ENCODE peak calls at places on chromosomes 2 and 18, in six cellular contexts. One of them, this sample, is unnamed.

GRCh38 chr2:236607471-236608307 is 38.1 kb downstream of the ACKR3 start:
- DNase-seq in fibroblast of lung: peak; percentile 16
- DNase-seq in WERI-Rb-1: peak; percentile 23
- DNase-seq in GM13976: no peak
- DNase-seq in A549: no peak
- DNase-seq in heart right ventricle: no peak
- DNase-seq in this sample: peak; percentile 11

GRCh38 chr2:239916205-239917127 is 108.7 kb downstream of the NDUFA10 start:
- DNase-seq in fibroblast of lung: no peak
- DNase-seq in WERI-Rb-1: no peak
- DNase-seq in GM13976: no peak
- DNase-seq in A549: no peak
- DNase-seq in heart right ventricle: peak; percentile 1
- DNase-seq in this sample: no peak

GRCh38 chr18:21638822-21639221 is 26.7 kb downstream of the SNRPD1 start:
- DNase-seq in fibroblast of lung: no peak
- DNase-seq in WERI-Rb-1: no peak
- DNase-seq in GM13976: no peak
- DNase-seq in A549: no peak
- DNase-seq in heart right ventricle: no peak
- DNase-seq in this sample: no peak

GRCh38 chr2:202109737-202110184 is 36.7 kb downstream of the KIAA2012 start:
- DNase-seq in fibroblast of lung: peak; percentile 72
- DNase-seq in WERI-Rb-1: no peak
- DNase-seq in GM13976: no peak
- DNase-seq in A549: no peak
- DNase-seq in heart right ventricle: peak; percentile 13
- DNase-seq in this sample: no peak

GRCh38 chr2:8985561-8986326 is 17.7 kb downstream of the MBOAT2 start:
- DNase-seq in fibroblast of lung: no peak
- DNase-seq in WERI-Rb-1: no peak
- DNase-seq in GM13976: no peak
- DNase-seq in A549: no peak
- DNase-seq in heart right ventricle: no peak
- DNase-seq in this sample: no peak

GRCh38 chr2:28488858-28489575 is 6.8 kb upstream of the PLB1 start:
- DNase-seq in fibroblast of lung: no peak
- DNase-seq in WERI-Rb-1: peak; percentile 57
- DNase-seq in GM13976: no peak
- DNase-seq in A549: no peak
- DNase-seq in heart right ventricle: no peak
- DNase-seq in this sample: no peak

GRCh38 chr18:7035807-7036206 is 81.8 kb downstream of the LAMA1 start:
- DNase-seq in fibroblast of lung: no peak
- DNase-seq in WERI-Rb-1: no peak
- DNase-seq in GM13976: no peak
- DNase-seq in A549: no peak
- DNase-seq in heart right ventricle: no peak
- DNase-seq in this sample: no peak

GRCh38 chr2:100731535-100731981 is 88.4 kb upstream of the NPAS2 start:
- DNase-seq in fibroblast of lung: peak; percentile 64
- DNase-seq in WERI-Rb-1: no peak
- DNase-seq in GM13976: no peak
- DNase-seq in A549: no peak
- DNase-seq in heart right ventricle: no peak
- DNase-seq in this sample: no peak

GRCh38 chr2:184261818-184262217 is 336.5 kb upstream of the ZNF804A start:
- DNase-seq in fibroblast of lung: no peak
- DNase-seq in WERI-Rb-1: no peak
- DNase-seq in GM13976: no peak
- DNase-seq in A549: no peak
- DNase-seq in heart right ventricle: no peak
- DNase-seq in this sample: no peak

GRCh38 chr2:200239216-200239615 is 67.3 kb upstream of the SPATS2L start:
- DNase-seq in fibroblast of lung: no peak
- DNase-seq in WERI-Rb-1: no peak
- DNase-seq in GM13976: no peak
- DNase-seq in A549: no peak
- DNase-seq in heart right ventricle: no peak
- DNase-seq in this sample: no peak

GRCh38 chr2:122098301-122098700 is 342.9 kb downstream of the TSN start:
- DNase-seq in fibroblast of lung: no peak
- DNase-seq in WERI-Rb-1: no peak
- DNase-seq in GM13976: no peak
- DNase-seq in A549: no peak
- DNase-seq in heart right ventricle: no peak
- DNase-seq in this sample: no peak

GRCh38 chr2:11398710-11399109 is 54.3 kb upstream of the ROCK2 start:
- DNase-seq in fibroblast of lung: no peak
- DNase-seq in WERI-Rb-1: no peak
- DNase-seq in GM13976: no peak
- DNase-seq in A549: no peak
- DNase-seq in heart right ventricle: peak; percentile 45
- DNase-seq in this sample: no peak

GRCh38 chr2:75416420-75417342 is 144.1 kb downstream of the EVA1A start:
- DNase-seq in fibroblast of lung: no peak
- DNase-seq in WERI-Rb-1: no peak
- DNase-seq in GM13976: peak; percentile 16
- DNase-seq in A549: no peak
- DNase-seq in heart right ventricle: no peak
- DNase-seq in this sample: no peak

GRCh38 chr2:201781583-201782051 is 884 bp upstream of the ALS2 start:
- DNase-seq in fibroblast of lung: no peak
- DNase-seq in WERI-Rb-1: peak; percentile 21
- DNase-seq in GM13976: peak; percentile 27
- DNase-seq in A549: peak; percentile 27
- DNase-seq in heart right ventricle: peak; percentile 6
- DNase-seq in this sample: no peak

GRCh38 chr2:157164370-157164769 is 93.1 kb upstream of the GALNT5 start:
- DNase-seq in fibroblast of lung: no peak
- DNase-seq in WERI-Rb-1: no peak
- DNase-seq in GM13976: no peak
- DNase-seq in A549: no peak
- DNase-seq in heart right ventricle: no peak
- DNase-seq in this sample: no peak

GRCh38 chr2:235347691-235348090 is 146.2 kb upstream of the AGAP1 start:
- DNase-seq in fibroblast of lung: peak; percentile 83
- DNase-seq in WERI-Rb-1: no peak
- DNase-seq in GM13976: no peak
- DNase-seq in A549: peak; percentile 59
- DNase-seq in heart right ventricle: no peak
- DNase-seq in this sample: peak; percentile 66

GRCh38 chr2:38168710-38169480 is 92.9 kb upstream of the CYP1B1 start:
- DNase-seq in fibroblast of lung: peak; percentile 68
- DNase-seq in WERI-Rb-1: no peak
- DNase-seq in GM13976: no peak
- DNase-seq in A549: no peak
- DNase-seq in heart right ventricle: no peak
- DNase-seq in this sample: no peak

GRCh38 chr18:79863946-79864725 is 66.4 kb downstream of the KCNG2 start:
- DNase-seq in fibroblast of lung: no peak
- DNase-seq in WERI-Rb-1: no peak
- DNase-seq in GM13976: no peak
- DNase-seq in A549: no peak
- DNase-seq in heart right ventricle: no peak
- DNase-seq in this sample: no peak

GRCh38 chr2:134927195-134927594 is 8.6 kb downstream of the CCNT2 start:
- DNase-seq in fibroblast of lung: peak; percentile 20
- DNase-seq in WERI-Rb-1: no peak
- DNase-seq in GM13976: no peak
- DNase-seq in A549: no peak
- DNase-seq in heart right ventricle: no peak
- DNase-seq in this sample: no peak

GRCh38 chr2:219457784-219458369 is 23.2 kb downstream of the SPEG start:
- DNase-seq in fibroblast of lung: no peak
- DNase-seq in WERI-Rb-1: peak; percentile 44
- DNase-seq in GM13976: no peak
- DNase-seq in A549: no peak
- DNase-seq in heart right ventricle: no peak
- DNase-seq in this sample: no peak

GRCh38 chr2:128585706-128586105 is 267.0 kb upstream of the HS6ST1 start:
- DNase-seq in fibroblast of lung: peak; percentile 87
- DNase-seq in WERI-Rb-1: no peak
- DNase-seq in GM13976: no peak
- DNase-seq in A549: no peak
- DNase-seq in heart right ventricle: no peak
- DNase-seq in this sample: peak; percentile 35

GRCh38 chr2:127721978-127722355 is 20.7 kb downstream of the SFT2D3 start:
- DNase-seq in fibroblast of lung: no peak
- DNase-seq in WERI-Rb-1: no peak
- DNase-seq in GM13976: no peak
- DNase-seq in A549: no peak
- DNase-seq in heart right ventricle: no peak
- DNase-seq in this sample: no peak

GRCh38 chr18:30889582-30890301 is 152.8 kb downstream of the DSC3 start:
- DNase-seq in fibroblast of lung: peak; percentile 0
- DNase-seq in WERI-Rb-1: peak; percentile 39
- DNase-seq in GM13976: peak; percentile 10
- DNase-seq in A549: no peak
- DNase-seq in heart right ventricle: no peak
- DNase-seq in this sample: no peak
- TF ChIP-seq CTCF in fibroblast of lung: no peak
- TF ChIP-seq CTCF in WERI-Rb-1: peak; percentile 63
- TF ChIP-seq CTCF in GM13976: peak; percentile 15
- TF ChIP-seq CTCF in A549: no peak
- TF ChIP-seq CTCF in heart right ventricle: no peak
- TF ChIP-seq CTCF in this sample: no peak

DNA sequence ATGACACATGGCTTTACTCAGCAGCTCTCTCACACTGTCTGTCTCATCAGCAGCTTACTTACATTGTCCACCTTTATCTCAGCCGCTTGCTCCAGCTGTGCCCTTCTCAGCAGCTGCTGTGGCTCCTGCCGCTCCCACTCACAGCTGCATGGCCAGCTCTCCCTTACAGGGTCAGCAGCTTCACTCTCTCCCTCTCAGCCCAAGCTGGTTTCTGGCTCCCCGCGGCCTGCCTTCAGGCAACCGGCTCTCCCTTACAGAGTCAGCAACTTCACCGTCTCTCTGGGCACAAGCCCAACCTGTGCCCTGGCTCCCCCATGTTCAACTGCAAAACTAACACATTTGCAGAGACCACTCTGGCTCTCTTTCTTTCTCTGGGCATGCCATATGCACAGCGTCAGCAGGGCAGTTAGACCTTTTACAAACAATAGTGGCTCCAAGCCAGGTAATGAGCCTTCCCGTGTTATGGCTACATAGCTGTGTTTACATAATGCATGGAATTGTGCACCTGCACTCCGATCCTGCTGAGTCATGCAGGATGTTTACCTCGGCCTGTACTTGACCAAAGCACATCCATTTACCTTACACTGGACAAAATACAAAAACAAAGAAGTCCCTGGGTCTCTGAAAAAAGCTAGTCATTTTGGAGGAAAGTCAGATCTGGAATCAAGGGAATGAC is 167.3 kb downstream of the DOK6 start:
- DNase-seq in fibroblast of lung: no peak
- DNase-seq in WERI-Rb-1: no peak
- DNase-seq in GM13976: no peak
- DNase-seq in A549: no peak
- DNase-seq in heart right ventricle: no peak
- DNase-seq in this sample: no peak
- TF ChIP-seq CTCF in fibroblast of lung: no peak
- TF ChIP-seq CTCF in WERI-Rb-1: no peak
- TF ChIP-seq CTCF in GM13976: no peak
- TF ChIP-seq CTCF in A549: no peak
- TF ChIP-seq CTCF in heart right ventricle: no peak
- TF ChIP-seq CTCF in this sample: no peak

DNA sequence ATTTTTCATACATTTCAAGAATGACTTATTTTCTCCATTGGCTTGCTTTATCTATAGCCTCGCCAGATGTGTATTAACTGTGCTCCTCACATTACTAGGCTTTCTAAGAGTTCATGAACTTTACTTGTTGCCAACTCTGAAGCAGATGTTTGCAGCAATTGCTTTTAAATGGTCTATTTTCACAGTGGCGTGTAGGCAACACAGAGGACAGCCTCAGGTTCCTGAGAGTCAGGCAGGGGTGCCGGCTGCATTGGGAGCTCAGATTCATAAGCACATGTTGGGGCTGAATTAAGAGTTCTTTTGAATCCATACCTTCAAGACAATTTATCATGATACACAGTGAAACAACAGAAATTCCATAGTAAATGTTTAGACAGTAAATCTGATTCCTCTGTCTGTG is 179.2 kb upstream of the PXDN start:
- DNase-seq in fibroblast of lung: no peak
- DNase-seq in WERI-Rb-1: no peak
- DNase-seq in GM13976: no peak
- DNase-seq in A549: no peak
- DNase-seq in heart right ventricle: no peak
- DNase-seq in this sample: no peak
- TF ChIP-seq CTCF in fibroblast of lung: no peak
- TF ChIP-seq CTCF in WERI-Rb-1: no peak
- TF ChIP-seq CTCF in GM13976: no peak
- TF ChIP-seq CTCF in A549: no peak
- TF ChIP-seq CTCF in heart right ventricle: no peak
- TF ChIP-seq CTCF in this sample: no peak

DNA sequence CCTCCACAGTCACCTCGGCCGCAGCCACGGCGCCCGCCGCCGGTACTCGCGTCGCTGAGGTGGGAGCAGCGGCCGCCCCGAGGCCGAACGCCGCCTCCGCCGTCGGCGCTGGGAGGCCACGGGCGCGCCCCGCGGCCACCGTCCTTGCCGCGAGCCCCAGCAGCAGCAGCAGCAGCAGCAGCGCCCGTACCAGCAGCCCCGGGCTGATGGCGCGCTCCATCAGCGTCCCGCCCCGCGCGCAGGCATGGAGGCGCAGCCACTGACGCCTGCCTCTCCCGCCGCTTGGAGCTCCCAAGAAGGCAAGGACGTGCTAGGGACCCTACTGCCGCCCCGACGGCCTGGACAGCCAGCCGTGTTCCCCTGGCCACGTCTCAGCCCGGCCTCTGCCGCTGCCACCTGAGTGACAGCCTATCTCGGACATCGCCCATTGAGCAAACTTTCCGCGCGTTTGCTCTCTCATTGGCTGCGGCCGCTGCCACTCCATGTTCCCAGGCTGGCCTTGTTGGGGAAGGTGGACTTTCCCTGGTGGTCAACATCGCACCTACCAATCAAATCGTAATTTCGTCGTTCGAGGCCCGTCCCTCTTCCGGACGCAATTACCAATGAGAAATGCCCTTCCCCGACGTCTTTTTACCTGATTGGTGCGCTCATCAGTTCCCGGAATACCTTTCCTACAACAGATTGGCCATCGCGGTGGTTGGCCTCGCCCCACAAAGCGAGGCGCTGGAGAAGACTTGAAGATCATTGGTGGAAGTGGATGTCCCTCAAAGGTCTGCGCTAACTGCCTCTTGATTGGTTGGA is at the start of gene EIF2AK3:
- DNase-seq in fibroblast of lung: peak; percentile 100
- DNase-seq in WERI-Rb-1: peak; percentile 98
- DNase-seq in GM13976: peak; percentile 93
- DNase-seq in A549: peak; percentile 98
- DNase-seq in heart right ventricle: peak; percentile 100
- DNase-seq in this sample: peak; percentile 100
- TF ChIP-seq CTCF in fibroblast of lung: no peak
- TF ChIP-seq CTCF in WERI-Rb-1: no peak
- TF ChIP-seq CTCF in GM13976: no peak
- TF ChIP-seq CTCF in A549: no peak
- TF ChIP-seq CTCF in heart right ventricle: no peak
- TF ChIP-seq CTCF in this sample: no peak